ENCODE peak calls at places on chromosomes 16 and 17, in nine cellular contexts. One of them, this sample, is unnamed.

GRCh38 chr16:1299012-1299867 is 10.2 kb upstream of the UBE2I start:
- DNase-seq in CD8-positive, alpha-beta T cell: no peak
- DNase-seq in activated gamma-delta T cell: no peak
- DNase-seq in activated CD8-positive, alpha-beta memory T cell treated with anti-CD3 and anti-CD28 coated beads for 48 hours: no peak
- DNase-seq in germinal center: no peak
- DNase-seq in mammary epithelial cell: no peak
- DNase-seq in kidney glomerular epithelial cell: no peak
- DNase-seq in tibial nerve: no peak
- DNase-seq in hepatic stellate cell: no peak
- DNase-seq in this sample: no peak

GRCh38 chr16:68839831-68840230 is 3.5 kb upstream of the TANGO6 start:
- DNase-seq in CD8-positive, alpha-beta T cell: no peak
- DNase-seq in activated gamma-delta T cell: no peak
- DNase-seq in activated CD8-positive, alpha-beta memory T cell treated with anti-CD3 and anti-CD28 coated beads for 48 hours: no peak
- DNase-seq in germinal center: no peak
- DNase-seq in mammary epithelial cell: no peak
- DNase-seq in kidney glomerular epithelial cell: no peak
- DNase-seq in tibial nerve: no peak
- DNase-seq in hepatic stellate cell: no peak
- DNase-seq in this sample: no peak

GRCh38 chr16:51048544-51048943 is 102.5 kb downstream of the SALL1 start:
- DNase-seq in CD8-positive, alpha-beta T cell: no peak
- DNase-seq in activated gamma-delta T cell: no peak
- DNase-seq in activated CD8-positive, alpha-beta memory T cell treated with anti-CD3 and anti-CD28 coated beads for 48 hours: no peak
- DNase-seq in germinal center: no peak
- DNase-seq in mammary epithelial cell: peak
- DNase-seq in kidney glomerular epithelial cell: peak
- DNase-seq in tibial nerve: no peak
- DNase-seq in hepatic stellate cell: no peak
- DNase-seq in this sample: no peak

GRCh38 chr17:76967762-76968161 is 99.6 kb downstream of the MGAT5B start:
- DNase-seq in CD8-positive, alpha-beta T cell: no peak
- DNase-seq in activated gamma-delta T cell: no peak
- DNase-seq in activated CD8-positive, alpha-beta memory T cell treated with anti-CD3 and anti-CD28 coated beads for 48 hours: no peak
- DNase-seq in germinal center: no peak
- DNase-seq in mammary epithelial cell: no peak
- DNase-seq in kidney glomerular epithelial cell: no peak
- DNase-seq in tibial nerve: no peak
- DNase-seq in hepatic stellate cell: no peak
- DNase-seq in this sample: no peak

GRCh38 chr17:34161600-34161999 is 93.5 kb upstream of the CCL2 start:
- DNase-seq in CD8-positive, alpha-beta T cell: no peak
- DNase-seq in activated gamma-delta T cell: no peak
- DNase-seq in activated CD8-positive, alpha-beta memory T cell treated with anti-CD3 and anti-CD28 coated beads for 48 hours: no peak
- DNase-seq in germinal center: no peak
- DNase-seq in mammary epithelial cell: no peak
- DNase-seq in kidney glomerular epithelial cell: no peak
- DNase-seq in tibial nerve: no peak
- DNase-seq in hepatic stellate cell: no peak
- DNase-seq in this sample: no peak

GRCh38 chr17:8955021-8955420 is 10.5 kb downstream of the PIK3R5 start:
- DNase-seq in CD8-positive, alpha-beta T cell: no peak
- DNase-seq in activated gamma-delta T cell: no peak
- DNase-seq in activated CD8-positive, alpha-beta memory T cell treated with anti-CD3 and anti-CD28 coated beads for 48 hours: no peak
- DNase-seq in germinal center: no peak
- DNase-seq in mammary epithelial cell: no peak
- DNase-seq in kidney glomerular epithelial cell: no peak
- DNase-seq in tibial nerve: no peak
- DNase-seq in hepatic stellate cell: no peak
- DNase-seq in this sample: no peak

GRCh38 chr16:17334096-17334495 is 136.7 kb downstream of the XYLT1 start:
- DNase-seq in CD8-positive, alpha-beta T cell: no peak
- DNase-seq in activated gamma-delta T cell: no peak
- DNase-seq in activated CD8-positive, alpha-beta memory T cell treated with anti-CD3 and anti-CD28 coated beads for 48 hours: no peak
- DNase-seq in germinal center: no peak
- DNase-seq in mammary epithelial cell: peak
- DNase-seq in kidney glomerular epithelial cell: no peak
- DNase-seq in tibial nerve: no peak
- DNase-seq in hepatic stellate cell: peak
- DNase-seq in this sample: no peak

GRCh38 chr17:15109608-15110007 is 155.5 kb downstream of the PMP22 start:
- DNase-seq in CD8-positive, alpha-beta T cell: no peak
- DNase-seq in activated gamma-delta T cell: no peak
- DNase-seq in activated CD8-positive, alpha-beta memory T cell treated with anti-CD3 and anti-CD28 coated beads for 48 hours: no peak
- DNase-seq in germinal center: peak
- DNase-seq in mammary epithelial cell: no peak
- DNase-seq in kidney glomerular epithelial cell: no peak
- DNase-seq in tibial nerve: no peak
- DNase-seq in hepatic stellate cell: no peak
- DNase-seq in this sample: no peak

GRCh38 chr16:62638964-62639861 is 603.0 kb upstream of the CDH8 start:
- DNase-seq in CD8-positive, alpha-beta T cell: no peak
- DNase-seq in activated gamma-delta T cell: no peak
- DNase-seq in activated CD8-positive, alpha-beta memory T cell treated with anti-CD3 and anti-CD28 coated beads for 48 hours: no peak
- DNase-seq in germinal center: no peak
- DNase-seq in mammary epithelial cell: no peak
- DNase-seq in kidney glomerular epithelial cell: no peak
- DNase-seq in tibial nerve: no peak
- DNase-seq in hepatic stellate cell: no peak
- DNase-seq in this sample: no peak

GRCh38 chr17:80956321-80957190 is 35.1 kb upstream of the CHMP6 start:
- DNase-seq in CD8-positive, alpha-beta T cell: no peak
- DNase-seq in activated gamma-delta T cell: no peak
- DNase-seq in activated CD8-positive, alpha-beta memory T cell treated with anti-CD3 and anti-CD28 coated beads for 48 hours: no peak
- DNase-seq in germinal center: no peak
- DNase-seq in mammary epithelial cell: no peak
- DNase-seq in kidney glomerular epithelial cell: no peak
- DNase-seq in tibial nerve: no peak
- DNase-seq in hepatic stellate cell: no peak
- DNase-seq in this sample: no peak

GRCh38 chr16:26963109-26963508 is 103.6 kb upstream of the C16orf82 start:
- DNase-seq in CD8-positive, alpha-beta T cell: no peak
- DNase-seq in activated gamma-delta T cell: no peak
- DNase-seq in activated CD8-positive, alpha-beta memory T cell treated with anti-CD3 and anti-CD28 coated beads for 48 hours: no peak
- DNase-seq in germinal center: peak
- DNase-seq in mammary epithelial cell: no peak
- DNase-seq in kidney glomerular epithelial cell: no peak
- DNase-seq in tibial nerve: no peak
- DNase-seq in hepatic stellate cell: no peak
- DNase-seq in this sample: no peak

GRCh38 chr16:17238285-17239028 is 232.3 kb downstream of the XYLT1 start:
- DNase-seq in CD8-positive, alpha-beta T cell: no peak
- DNase-seq in activated gamma-delta T cell: no peak
- DNase-seq in activated CD8-positive, alpha-beta memory T cell treated with anti-CD3 and anti-CD28 coated beads for 48 hours: peak
- DNase-seq in germinal center: no peak
- DNase-seq in mammary epithelial cell: no peak
- DNase-seq in kidney glomerular epithelial cell: no peak
- DNase-seq in tibial nerve: no peak
- DNase-seq in hepatic stellate cell: no peak
- DNase-seq in this sample: no peak

GRCh38 chr16:576197-576822 is 6.5 kb downstream of the PIGQ start:
- DNase-seq in CD8-positive, alpha-beta T cell: no peak
- DNase-seq in activated gamma-delta T cell: no peak
- DNase-seq in activated CD8-positive, alpha-beta memory T cell treated with anti-CD3 and anti-CD28 coated beads for 48 hours: no peak
- DNase-seq in germinal center: no peak
- DNase-seq in mammary epithelial cell: no peak
- DNase-seq in kidney glomerular epithelial cell: no peak
- DNase-seq in tibial nerve: no peak
- DNase-seq in hepatic stellate cell: no peak
- DNase-seq in this sample: no peak

GRCh38 chr17:82978354-82978753 is 101.1 kb upstream of the METRNL start:
- DNase-seq in CD8-positive, alpha-beta T cell: no peak
- DNase-seq in activated gamma-delta T cell: no peak
- DNase-seq in activated CD8-positive, alpha-beta memory T cell treated with anti-CD3 and anti-CD28 coated beads for 48 hours: no peak
- DNase-seq in germinal center: no peak
- DNase-seq in mammary epithelial cell: no peak
- DNase-seq in kidney glomerular epithelial cell: no peak
- DNase-seq in tibial nerve: no peak
- DNase-seq in hepatic stellate cell: no peak
- DNase-seq in this sample: no peak

GRCh38 chr17:40779181-40779909 is 3.0 kb downstream of the KRT27 start:
- DNase-seq in CD8-positive, alpha-beta T cell: peak
- DNase-seq in activated gamma-delta T cell: no peak
- DNase-seq in activated CD8-positive, alpha-beta memory T cell treated with anti-CD3 and anti-CD28 coated beads for 48 hours: no peak
- DNase-seq in germinal center: no peak
- DNase-seq in mammary epithelial cell: no peak
- DNase-seq in kidney glomerular epithelial cell: no peak
- DNase-seq in tibial nerve: no peak
- DNase-seq in hepatic stellate cell: no peak
- DNase-seq in this sample: no peak

GRCh38 chr17:77473615-77474226 is 333.0 kb downstream of the SEC14L1 start:
- DNase-seq in CD8-positive, alpha-beta T cell: no peak
- DNase-seq in activated gamma-delta T cell: no peak
- DNase-seq in activated CD8-positive, alpha-beta memory T cell treated with anti-CD3 and anti-CD28 coated beads for 48 hours: no peak
- DNase-seq in germinal center: no peak
- DNase-seq in mammary epithelial cell: peak
- DNase-seq in kidney glomerular epithelial cell: peak
- DNase-seq in tibial nerve: no peak
- DNase-seq in hepatic stellate cell: no peak
- DNase-seq in this sample: no peak

GRCh38 chr17:77836557-77837041 is 121.9 kb upstream of the TNRC6C start:
- DNase-seq in CD8-positive, alpha-beta T cell: no peak
- DNase-seq in activated gamma-delta T cell: no peak
- DNase-seq in activated CD8-positive, alpha-beta memory T cell treated with anti-CD3 and anti-CD28 coated beads for 48 hours: no peak
- DNase-seq in germinal center: no peak
- DNase-seq in mammary epithelial cell: peak
- DNase-seq in kidney glomerular epithelial cell: peak
- DNase-seq in tibial nerve: no peak
- DNase-seq in hepatic stellate cell: no peak
- DNase-seq in this sample: no peak

GRCh38 chr16:48188449-48189102 is 32.8 kb upstream of the ABCC12 start:
- DNase-seq in CD8-positive, alpha-beta T cell: no peak
- DNase-seq in activated gamma-delta T cell: no peak
- DNase-seq in activated CD8-positive, alpha-beta memory T cell treated with anti-CD3 and anti-CD28 coated beads for 48 hours: no peak
- DNase-seq in germinal center: no peak
- DNase-seq in mammary epithelial cell: no peak
- DNase-seq in kidney glomerular epithelial cell: no peak
- DNase-seq in tibial nerve: no peak
- DNase-seq in hepatic stellate cell: no peak
- DNase-seq in this sample: no peak

GRCh38 chr16:50351952-50352351 is 16.8 kb downstream of the BRD7 start:
- DNase-seq in CD8-positive, alpha-beta T cell: no peak
- DNase-seq in activated gamma-delta T cell: no peak
- DNase-seq in activated CD8-positive, alpha-beta memory T cell treated with anti-CD3 and anti-CD28 coated beads for 48 hours: no peak
- DNase-seq in germinal center: no peak
- DNase-seq in mammary epithelial cell: no peak
- DNase-seq in kidney glomerular epithelial cell: no peak
- DNase-seq in tibial nerve: no peak
- DNase-seq in hepatic stellate cell: no peak
- DNase-seq in this sample: no peak

GRCh38 chr16:57150682-57151330 is 35.0 kb downstream of the PSME3IP1 start:
- DNase-seq in CD8-positive, alpha-beta T cell: no peak
- DNase-seq in activated gamma-delta T cell: no peak
- DNase-seq in activated CD8-positive, alpha-beta memory T cell treated with anti-CD3 and anti-CD28 coated beads for 48 hours: no peak
- DNase-seq in germinal center: no peak
- DNase-seq in mammary epithelial cell: no peak
- DNase-seq in kidney glomerular epithelial cell: no peak
- DNase-seq in tibial nerve: no peak
- DNase-seq in hepatic stellate cell: no peak
- DNase-seq in this sample: no peak

GRCh38 chr17:40063034-40063765 is 435 bp downstream of the THRA start:
- DNase-seq in CD8-positive, alpha-beta T cell: peak
- DNase-seq in activated gamma-delta T cell: no peak
- DNase-seq in activated CD8-positive, alpha-beta memory T cell treated with anti-CD3 and anti-CD28 coated beads for 48 hours: no peak
- DNase-seq in germinal center: peak
- DNase-seq in mammary epithelial cell: peak
- DNase-seq in kidney glomerular epithelial cell: no peak
- DNase-seq in tibial nerve: peak
- DNase-seq in hepatic stellate cell: no peak
- DNase-seq in this sample: peak

GRCh38 chr16:56993204-56993603 is 3.8 kb downstream of the NLRC5 start:
- DNase-seq in CD8-positive, alpha-beta T cell: no peak
- DNase-seq in activated gamma-delta T cell: no peak
- DNase-seq in activated CD8-positive, alpha-beta memory T cell treated with anti-CD3 and anti-CD28 coated beads for 48 hours: no peak
- DNase-seq in germinal center: no peak
- DNase-seq in mammary epithelial cell: no peak
- DNase-seq in kidney glomerular epithelial cell: no peak
- DNase-seq in tibial nerve: no peak
- DNase-seq in hepatic stellate cell: no peak
- DNase-seq in this sample: no peak

GRCh38 chr16:347203-347602 is 5.3 kb downstream of the AXIN1 start:
- DNase-seq in CD8-positive, alpha-beta T cell: no peak
- DNase-seq in activated gamma-delta T cell: no peak
- DNase-seq in activated CD8-positive, alpha-beta memory T cell treated with anti-CD3 and anti-CD28 coated beads for 48 hours: no peak
- DNase-seq in germinal center: no peak
- DNase-seq in mammary epithelial cell: no peak
- DNase-seq in kidney glomerular epithelial cell: no peak
- DNase-seq in tibial nerve: no peak
- DNase-seq in hepatic stellate cell: no peak
- DNase-seq in this sample: no peak

GRCh38 chr17:37648555-37648954 is 5.3 kb upstream of the DDX52 start:
- DNase-seq in CD8-positive, alpha-beta T cell: no peak
- DNase-seq in activated gamma-delta T cell: no peak
- DNase-seq in activated CD8-positive, alpha-beta memory T cell treated with anti-CD3 and anti-CD28 coated beads for 48 hours: no peak
- DNase-seq in germinal center: no peak
- DNase-seq in mammary epithelial cell: peak
- DNase-seq in kidney glomerular epithelial cell: peak
- DNase-seq in tibial nerve: no peak
- DNase-seq in hepatic stellate cell: peak
- DNase-seq in this sample: no peak

GRCh38 chr16:87265261-87265660 is 51.9 kb downstream of the C16orf95 start:
- DNase-seq in CD8-positive, alpha-beta T cell: no peak
- DNase-seq in activated gamma-delta T cell: no peak
- DNase-seq in activated CD8-positive, alpha-beta memory T cell treated with anti-CD3 and anti-CD28 coated beads for 48 hours: no peak
- DNase-seq in germinal center: no peak
- DNase-seq in mammary epithelial cell: no peak
- DNase-seq in kidney glomerular epithelial cell: no peak
- DNase-seq in tibial nerve: no peak
- DNase-seq in hepatic stellate cell: no peak
- DNase-seq in this sample: no peak

GRCh38 chr17:80117491-80118401 is 16.4 kb downstream of the GAA start:
- DNase-seq in CD8-positive, alpha-beta T cell: no peak
- DNase-seq in activated gamma-delta T cell: no peak
- DNase-seq in activated CD8-positive, alpha-beta memory T cell treated with anti-CD3 and anti-CD28 coated beads for 48 hours: no peak
- DNase-seq in germinal center: no peak
- DNase-seq in mammary epithelial cell: no peak
- DNase-seq in kidney glomerular epithelial cell: no peak
- DNase-seq in tibial nerve: no peak
- DNase-seq in hepatic stellate cell: peak
- DNase-seq in this sample: no peak

This sample was measured in SK-N-DZ.